ENCODE peak calls at places on chromosomes 2 and 18, in five cellular contexts. K is left lung, Y is GM10248, B is nephron progenitor cell, Z is foreskin fibroblast. C is an unnamed sample.

GRCh38 chr2:2178921-2179320 is 152.2 kb downstream of the MYT1L start:
- DNase-seq in B (no peak), Z (no peak), K (no peak), Y (no peak), C (no peak)

GRCh38 chr2:144230057-144230451 is 289.9 kb downstream of the ZEB2 start:
- DNase-seq in B (no peak), Y (no peak), K (no peak), Z (no peak), C (no peak)

GRCh38 chr2:218255441-218255840 is 5.4 kb upstream of the GPBAR1 start:
- DNase-seq in Z (peak; percentile 61), K (no peak), B (no peak), Y (no peak), C (no peak)

GRCh38 chr2:97900806-97901205 is 94.9 kb downstream of the TMEM131 start:
- DNase-seq in K (no peak), Y (no peak), B (no peak), Z (peak; percentile 42), C (no peak)

GRCh38 chr2:134234535-134234934 is 19.3 kb upstream of the MGAT5 start:
- DNase-seq in Z (no peak), B (no peak), Y (no peak), K (no peak), C (no peak)

GRCh38 chr18:55699233-55699765 is 111.3 kb upstream of the TCF4 start:
- DNase-seq in Z (peak; percentile 5), K (no peak), B (no peak), Y (no peak), C (no peak)

GRCh38 chr2:172090044-172090946 is 5.0 kb downstream of the DLX1 start:
- DNase-seq in K (no peak), B (no peak), Z (no peak), Y (peak; percentile 22), C (no peak)

GRCh38 chr2:88656690-88657089 is 29.4 kb upstream of the EIF2AK3 start:
- DNase-seq in Z (peak; percentile 46), B (no peak), K (no peak), Y (no peak), C (no peak)

GRCh38 chr18:13276530-13277520 is 58.3 kb downstream of the LDLRAD4 start:
- DNase-seq in K (no peak), B (no peak), Y (no peak), Z (no peak), C (no peak)

GRCh38 chr2:75560022-75560767 is 544 bp downstream of the EVA1A start:
- DNase-seq in Z (peak; percentile 68), Y (peak; percentile 37), B (peak; percentile 49), K (peak; percentile 82), C (peak; percentile 31)

GRCh38 chr2:55010915-55011314 is 39.3 kb downstream of the RTN4 start:
- DNase-seq in K (no peak), Y (no peak), Z (peak; percentile 66), B (no peak), C (no peak)

GRCh38 chr2:975095-975494 is 24.4 kb downstream of the SNTG2 start:
- DNase-seq in Z (no peak), Y (no peak), K (no peak), B (no peak), C (no peak)

GRCh38 chr18:69490813-69491212 is 90.1 kb downstream of the DOK6 start:
- DNase-seq in Y (no peak), Z (peak; percentile 91), K (peak; percentile 33), B (no peak), C (no peak)

GRCh38 chr2:134700730-134701129 is 18.1 kb downstream of the TMEM163 start:
- DNase-seq in K (no peak), Y (no peak), B (no peak), Z (no peak), C (no peak)

GRCh38 chr18:63869374-63869773 is 18.1 kb upstream of the SERPINB2 start:
- DNase-seq in K (peak; percentile 53), Y (no peak), B (no peak), Z (peak; percentile 95), C (no peak)

GRCh38 chr2:30439879-30440278 is 7.2 kb upstream of the LCLAT1 start:
- DNase-seq in Z (no peak), B (no peak), K (no peak), Y (no peak), C (no peak)

GRCh38 chr18:27378396-27379094 is 193.4 kb upstream of the CHST9 start:
- DNase-seq in K (no peak), B (peak; percentile 7), Y (no peak), Z (peak; percentile 1), C (no peak)

GRCh38 chr2:77479395-77479794 is 42.8 kb downstream of the LRRTM4 start:
- DNase-seq in Z (no peak), K (no peak), Y (no peak), B (no peak), C (no peak)

DNA sequence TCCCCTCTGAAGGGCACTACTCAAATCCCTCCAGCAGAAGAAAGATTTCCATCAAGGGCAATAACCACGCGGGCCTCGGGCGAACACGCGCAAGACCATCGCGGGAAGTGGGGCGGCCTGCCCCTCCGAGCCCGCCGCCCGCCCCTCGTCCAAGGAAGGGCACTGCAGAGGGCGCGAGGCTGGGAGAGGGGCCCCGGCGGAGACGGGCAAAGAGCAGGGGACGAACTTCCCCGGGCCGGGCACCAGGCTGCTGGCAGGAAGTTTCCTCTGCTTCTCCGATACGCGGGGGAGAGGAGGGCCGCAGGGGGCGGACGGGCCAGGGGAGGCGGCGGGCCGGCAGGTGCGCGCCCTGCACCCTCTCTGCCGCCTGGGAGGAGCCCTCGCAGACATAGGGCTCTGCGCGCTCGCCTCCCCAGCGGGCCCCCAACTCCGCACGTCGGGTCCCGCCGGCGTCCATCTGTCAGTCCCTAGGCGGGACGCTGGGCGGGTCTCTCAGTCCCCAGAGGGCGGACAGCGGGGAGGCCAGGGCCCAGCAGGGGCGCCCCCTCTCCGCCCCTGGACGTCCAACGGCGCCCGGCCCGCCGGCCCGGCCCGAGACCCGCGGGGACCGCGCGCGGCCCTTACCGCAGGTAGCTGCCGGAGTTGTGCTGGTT is 452 bp downstream of the TFCP2L1 start:
- DNase-seq in B (peak; percentile 48), Y (no peak), Z (no peak), K (peak; percentile 82), C (peak; percentile 35)
- TF ChIP-seq CTCF in B (no peak), Y (no peak), Z (no peak), K (no peak), C (no peak)

DNA sequence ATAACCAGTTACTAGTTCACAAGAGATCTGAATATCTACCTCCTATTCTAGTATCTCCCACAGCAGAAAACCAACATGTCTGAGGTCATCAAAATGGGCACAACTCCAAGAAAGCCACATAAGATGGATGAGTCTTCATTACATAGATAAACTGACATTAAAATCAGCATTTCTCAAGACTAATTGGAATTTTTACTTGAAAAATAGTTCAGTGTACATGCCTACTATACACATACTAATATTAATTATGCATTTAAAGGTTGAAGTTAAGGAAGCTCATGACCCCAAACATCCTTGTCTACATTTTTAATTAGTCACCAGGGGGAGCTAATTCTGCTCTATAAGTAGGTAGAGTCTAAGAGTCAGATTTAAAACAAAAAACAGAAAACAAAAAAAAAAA is 41.9 kb downstream of the ZNF521 start:
- DNase-seq in K (no peak), Z (peak; percentile 85), B (no peak), Y (no peak), C (no peak)
- TF ChIP-seq CTCF in K (no peak), Z (no peak), B (no peak), Y (peak; percentile 17), C (no peak)

GRCh38 chr2:38959938-38960608 is 70.4 kb downstream of the ARHGEF33 start:
- DNase-seq in B (no peak), Z (peak; percentile 95), K (peak; percentile 91), Y (peak; percentile 85), C (peak; percentile 74)
- TF ChIP-seq CTCF in B (no peak), Z (no peak), K (no peak), Y (no peak), C (no peak)

GRCh38 chr2:101698419-101699190 is 1.1 kb downstream of the MAP4K4 start:
- DNase-seq in B (peak; percentile 17), Z (peak; percentile 28), K (no peak), Y (no peak), C (no peak)

GRCh38 chr2:101699191-101699938 is 1.9 kb downstream of the MAP4K4 start:
- DNase-seq in Y (no peak), B (no peak), Z (no peak), K (no peak), C (no peak)

GRCh38 chr2:101697124-101697793 is at the start of gene MAP4K4:
- DNase-seq in Y (peak; percentile 50), K (peak; percentile 96), Z (peak; percentile 94), B (peak; percentile 78), C (peak; percentile 75)

GRCh38 chr2:101696272-101697123 is 1.0 kb upstream of the MAP4K4 start:
- DNase-seq in B (no peak), Y (no peak), Z (peak; percentile 55), K (no peak), C (no peak)

GRCh38 chr2:101697794-101698418 is 399 bp downstream of the MAP4K4 start:
- DNase-seq in Y (no peak), K (peak; percentile 87), B (peak; percentile 59), Z (peak; percentile 33), C (peak; percentile 37)
- TF ChIP-seq CTCF in Y (no peak), K (no peak), B (no peak), Z (no peak), C (no peak)